ENCODE peak calls at places on chromosomes 6 and 20, in six cellular contexts. F, V, I, G, P and R are unnamed samples.

GRCh38 chr6:89667872-89668556 is 29.5 kb upstream of the LYRM2 start:
- DNase-seq in F (no peak), V (no peak), I (no peak), G (peak), P (no peak), R (no peak)

GRCh38 chr6:93801101-93801847 is 381.9 kb upstream of the EPHA7 start:
- DNase-seq in F (no peak), V (no peak), I (no peak), G (no peak), P (no peak), R (no peak)

GRCh38 chr20:4483481-4483880 is 238.2 kb upstream of the PRND start:
- DNase-seq in F (no peak), V (no peak), I (no peak), G (peak), P (no peak), R (no peak)

GRCh38 chr6:131914234-131914633 is 36.9 kb downstream of the CCN2 start:
- DNase-seq in F (no peak), V (no peak), I (no peak), G (no peak), P (no peak), R (no peak)

GRCh38 chr6:391559-392440 is at the start of gene IRF4:
- DNase-seq in F (peak), V (no peak), I (no peak), G (peak), P (peak), R (no peak)

GRCh38 chr6:104599821-104600658 is 259.7 kb downstream of the HACE1 start:
- DNase-seq in F (no peak), V (no peak), I (no peak), G (no peak), P (no peak), R (no peak)

GRCh38 chr20:25275813-25276532 is 28.1 kb downstream of the PYGB start:
- DNase-seq in F (no peak), V (no peak), I (no peak), G (no peak), P (no peak), R (no peak)

GRCh38 chr20:33373735-33374605 is 27.3 kb downstream of the CDK5RAP1 start:
- DNase-seq in F (no peak), V (no peak), I (no peak), G (peak), P (no peak), R (peak)

GRCh38 chr20:8424986-8425385 is 292.9 kb downstream of the PLCB1 start:
- DNase-seq in F (no peak), V (no peak), I (peak), G (no peak), P (no peak), R (no peak)

GRCh38 chr6:169316651-169317050 is 63.0 kb upstream of the THBS2 start:
- DNase-seq in F (no peak), V (no peak), I (no peak), G (no peak), P (no peak), R (no peak)

GRCh38 chr6:159931112-159931511 is 37.8 kb upstream of the IGF2R start:
- DNase-seq in F (peak), V (no peak), I (no peak), G (no peak), P (peak), R (no peak)

GRCh38 chr6:149138699-149139294 is 178.7 kb upstream of the TAB2 start:
- DNase-seq in F (no peak), V (no peak), I (no peak), G (no peak), P (no peak), R (no peak)

GRCh38 chr20:42652261-42652660 is 537.4 kb downstream of the PTPRT start:
- DNase-seq in F (no peak), V (no peak), I (no peak), G (no peak), P (no peak), R (no peak)

GRCh38 chr6:38103921-38104320 is 284.4 kb downstream of the ZFAND3 start:
- DNase-seq in F (no peak), V (no peak), I (no peak), G (no peak), P (no peak), R (no peak)

GRCh38 chr20:64036346-64037198 is 590 bp downstream of the C20orf204 start:
- DNase-seq in F (no peak), V (no peak), I (no peak), G (no peak), P (no peak), R (no peak)

GRCh38 chr6:30672445-30673253 is at the start of gene DHX16:
- DNase-seq in F (peak), V (peak), I (peak), G (peak), P (peak), R (peak)

GRCh38 chr20:36305602-36306556 is at the start of gene DLGAP4:
- DNase-seq in F (no peak), V (no peak), I (no peak), G (peak), P (no peak), R (no peak)

GRCh38 chr6:137823826-137824501 is 43.1 kb upstream of the TNFAIP3 start:
- DNase-seq in F (no peak), V (peak), I (peak), G (peak), P (peak), R (no peak)

GRCh38 chr20:61736001-61736635 is 329.6 kb downstream of the TAF4 start:
- DNase-seq in F (no peak), V (no peak), I (no peak), G (no peak), P (no peak), R (no peak)

GRCh38 chr6:137976430-137976829 is 109.4 kb downstream of the TNFAIP3 start:
- DNase-seq in F (no peak), V (no peak), I (no peak), G (no peak), P (no peak), R (no peak)